ENCODE peak calls at places on chromosomes 5 and 9, in eight cellular contexts. One of them, this sample, is unnamed.

GRCh38 chr5:178509491-178510057 is 80.6 kb downstream of the COL23A1 start:
- DNase-seq in activated T-cell treated with anti-CD3 and anti-CD28 coated beads, Interleukin-2, amount 50 U/mL, for 48 hours: no peak
- DNase-seq in T1000: no peak
- DNase-seq in HCEC 1CT: no peak
- DNase-seq in glomerular endothelial cell: no peak
- DNase-seq in SJCRH30: no peak
- DNase-seq in esophagus squamous epithelium: no peak
- DNase-seq in astrocyte of the spinal cord: no peak
- DNase-seq in this sample: no peak

GRCh38 chr5:7190727-7191126 is 205.2 kb upstream of the ADCY2 start:
- DNase-seq in astrocyte of the spinal cord: no peak
- DNase-seq in esophagus squamous epithelium: no peak
- DNase-seq in HCEC 1CT: no peak
- DNase-seq in glomerular endothelial cell: no peak
- DNase-seq in SJCRH30: no peak
- DNase-seq in T1000: no peak
- DNase-seq in activated T-cell treated with anti-CD3 and anti-CD28 coated beads, Interleukin-2, amount 50 U/mL, for 48 hours: no peak
- DNase-seq in this sample: no peak

GRCh38 chr9:134112561-134112960 is 23.3 kb upstream of the WDR5 start:
- DNase-seq in activated T-cell treated with anti-CD3 and anti-CD28 coated beads, Interleukin-2, amount 50 U/mL, for 48 hours: no peak
- DNase-seq in esophagus squamous epithelium: no peak
- DNase-seq in glomerular endothelial cell: no peak
- DNase-seq in T1000: no peak
- DNase-seq in astrocyte of the spinal cord: no peak
- DNase-seq in SJCRH30: no peak
- DNase-seq in HCEC 1CT: no peak
- DNase-seq in this sample: no peak

GRCh38 chr9:136787690-136788400 is 3.3 kb upstream of the TMEM141 start:
- DNase-seq in astrocyte of the spinal cord: peak
- DNase-seq in glomerular endothelial cell: no peak
- DNase-seq in esophagus squamous epithelium: no peak
- DNase-seq in HCEC 1CT: peak
- DNase-seq in T1000: peak
- DNase-seq in SJCRH30: peak
- DNase-seq in activated T-cell treated with anti-CD3 and anti-CD28 coated beads, Interleukin-2, amount 50 U/mL, for 48 hours: peak
- DNase-seq in this sample: peak

GRCh38 chr9:71504636-71505035 is 263.7 kb downstream of the CEMIP2 start:
- DNase-seq in SJCRH30: no peak
- DNase-seq in T1000: no peak
- DNase-seq in activated T-cell treated with anti-CD3 and anti-CD28 coated beads, Interleukin-2, amount 50 U/mL, for 48 hours: no peak
- DNase-seq in glomerular endothelial cell: no peak
- DNase-seq in HCEC 1CT: no peak
- DNase-seq in esophagus squamous epithelium: no peak
- DNase-seq in astrocyte of the spinal cord: no peak
- DNase-seq in this sample: no peak

GRCh38 chr5:79070002-79070567 is 518 bp downstream of the BHMT2 start:
- DNase-seq in activated T-cell treated with anti-CD3 and anti-CD28 coated beads, Interleukin-2, amount 50 U/mL, for 48 hours: no peak
- DNase-seq in SJCRH30: no peak
- DNase-seq in HCEC 1CT: no peak
- DNase-seq in esophagus squamous epithelium: no peak
- DNase-seq in astrocyte of the spinal cord: no peak
- DNase-seq in T1000: no peak
- DNase-seq in glomerular endothelial cell: no peak
- DNase-seq in this sample: no peak

GRCh38 chr9:8943392-8943791 is 1143.8 kb upstream of the DMAC1 start:
- DNase-seq in astrocyte of the spinal cord: no peak
- DNase-seq in SJCRH30: no peak
- DNase-seq in activated T-cell treated with anti-CD3 and anti-CD28 coated beads, Interleukin-2, amount 50 U/mL, for 48 hours: no peak
- DNase-seq in HCEC 1CT: no peak
- DNase-seq in glomerular endothelial cell: no peak
- DNase-seq in T1000: no peak
- DNase-seq in esophagus squamous epithelium: no peak
- DNase-seq in this sample: no peak

GRCh38 chr5:121969660-121970295 is 8.0 kb downstream of the SRFBP1 start:
- DNase-seq in T1000: no peak
- DNase-seq in esophagus squamous epithelium: no peak
- DNase-seq in astrocyte of the spinal cord: peak
- DNase-seq in HCEC 1CT: peak
- DNase-seq in glomerular endothelial cell: no peak
- DNase-seq in SJCRH30: no peak
- DNase-seq in activated T-cell treated with anti-CD3 and anti-CD28 coated beads, Interleukin-2, amount 50 U/mL, for 48 hours: no peak
- DNase-seq in this sample: peak

GRCh38 chr5:38422622-38423021 is 133.8 kb downstream of the LIFR start:
- DNase-seq in HCEC 1CT: no peak
- DNase-seq in astrocyte of the spinal cord: peak
- DNase-seq in activated T-cell treated with anti-CD3 and anti-CD28 coated beads, Interleukin-2, amount 50 U/mL, for 48 hours: no peak
- DNase-seq in T1000: no peak
- DNase-seq in SJCRH30: no peak
- DNase-seq in glomerular endothelial cell: no peak
- DNase-seq in esophagus squamous epithelium: no peak
- DNase-seq in this sample: no peak

GRCh38 chr9:136546697-136547481 is 1.0 kb upstream of the NOTCH1 start:
- DNase-seq in HCEC 1CT: peak
- DNase-seq in astrocyte of the spinal cord: no peak
- DNase-seq in activated T-cell treated with anti-CD3 and anti-CD28 coated beads, Interleukin-2, amount 50 U/mL, for 48 hours: peak
- DNase-seq in glomerular endothelial cell: no peak
- DNase-seq in esophagus squamous epithelium: no peak
- DNase-seq in SJCRH30: peak
- DNase-seq in T1000: peak
- DNase-seq in this sample: peak

GRCh38 chr9:98107926-98108325 is 11.1 kb downstream of the TRIM14 start:
- DNase-seq in activated T-cell treated with anti-CD3 and anti-CD28 coated beads, Interleukin-2, amount 50 U/mL, for 48 hours: no peak
- DNase-seq in HCEC 1CT: no peak
- DNase-seq in astrocyte of the spinal cord: no peak
- DNase-seq in esophagus squamous epithelium: no peak
- DNase-seq in glomerular endothelial cell: no peak
- DNase-seq in SJCRH30: no peak
- DNase-seq in T1000: no peak
- DNase-seq in this sample: no peak

GRCh38 chr5:174327317-174327864 is 281.9 kb downstream of the NSG2 start:
- DNase-seq in glomerular endothelial cell: peak
- DNase-seq in HCEC 1CT: peak
- DNase-seq in activated T-cell treated with anti-CD3 and anti-CD28 coated beads, Interleukin-2, amount 50 U/mL, for 48 hours: peak
- DNase-seq in esophagus squamous epithelium: no peak
- DNase-seq in SJCRH30: peak
- DNase-seq in astrocyte of the spinal cord: peak
- DNase-seq in T1000: peak
- DNase-seq in this sample: peak

GRCh38 chr5:40736103-40736875 is 19.5 kb downstream of the TTC33 start:
- DNase-seq in HCEC 1CT: peak
- DNase-seq in esophagus squamous epithelium: no peak
- DNase-seq in glomerular endothelial cell: peak
- DNase-seq in activated T-cell treated with anti-CD3 and anti-CD28 coated beads, Interleukin-2, amount 50 U/mL, for 48 hours: no peak
- DNase-seq in T1000: no peak
- DNase-seq in SJCRH30: peak
- DNase-seq in astrocyte of the spinal cord: peak
- DNase-seq in this sample: peak

GRCh38 chr5:60177596-60177995 is 284.1 kb upstream of the PDE4D start:
- DNase-seq in glomerular endothelial cell: no peak
- DNase-seq in esophagus squamous epithelium: no peak
- DNase-seq in SJCRH30: peak
- DNase-seq in activated T-cell treated with anti-CD3 and anti-CD28 coated beads, Interleukin-2, amount 50 U/mL, for 48 hours: no peak
- DNase-seq in astrocyte of the spinal cord: peak
- DNase-seq in HCEC 1CT: no peak
- DNase-seq in T1000: no peak
- DNase-seq in this sample: no peak

GRCh38 chr9:37986771-37987258 is 82.2 kb downstream of the SHB start:
- DNase-seq in esophagus squamous epithelium: no peak
- DNase-seq in astrocyte of the spinal cord: no peak
- DNase-seq in activated T-cell treated with anti-CD3 and anti-CD28 coated beads, Interleukin-2, amount 50 U/mL, for 48 hours: no peak
- DNase-seq in HCEC 1CT: no peak
- DNase-seq in SJCRH30: no peak
- DNase-seq in glomerular endothelial cell: no peak
- DNase-seq in T1000: no peak
- DNase-seq in this sample: no peak

GRCh38 chr9:6566409-6567139 is 79.0 kb downstream of the GLDC start:
- DNase-seq in SJCRH30: peak
- DNase-seq in astrocyte of the spinal cord: peak
- DNase-seq in T1000: peak
- DNase-seq in glomerular endothelial cell: no peak
- DNase-seq in activated T-cell treated with anti-CD3 and anti-CD28 coated beads, Interleukin-2, amount 50 U/mL, for 48 hours: peak
- DNase-seq in esophagus squamous epithelium: no peak
- DNase-seq in HCEC 1CT: peak
- DNase-seq in this sample: peak

GRCh38 chr5:67299317-67299716 is 102.7 kb upstream of the CD180 start:
- DNase-seq in glomerular endothelial cell: no peak
- DNase-seq in HCEC 1CT: peak
- DNase-seq in esophagus squamous epithelium: no peak
- DNase-seq in T1000: no peak
- DNase-seq in activated T-cell treated with anti-CD3 and anti-CD28 coated beads, Interleukin-2, amount 50 U/mL, for 48 hours: no peak
- DNase-seq in astrocyte of the spinal cord: peak
- DNase-seq in SJCRH30: no peak
- DNase-seq in this sample: no peak

GRCh38 chr5:109713453-109713852 is 23.7 kb downstream of the MAN2A1 start:
- DNase-seq in T1000: no peak
- DNase-seq in esophagus squamous epithelium: no peak
- DNase-seq in HCEC 1CT: no peak
- DNase-seq in glomerular endothelial cell: no peak
- DNase-seq in SJCRH30: no peak
- DNase-seq in astrocyte of the spinal cord: no peak
- DNase-seq in activated T-cell treated with anti-CD3 and anti-CD28 coated beads, Interleukin-2, amount 50 U/mL, for 48 hours: no peak
- DNase-seq in this sample: no peak

GRCh38 chr5:43305948-43306563 is 7.2 kb downstream of the HMGCS1 start:
- DNase-seq in esophagus squamous epithelium: no peak
- DNase-seq in HCEC 1CT: peak
- DNase-seq in astrocyte of the spinal cord: peak
- DNase-seq in T1000: no peak
- DNase-seq in glomerular endothelial cell: peak
- DNase-seq in activated T-cell treated with anti-CD3 and anti-CD28 coated beads, Interleukin-2, amount 50 U/mL, for 48 hours: no peak
- DNase-seq in SJCRH30: peak
- DNase-seq in this sample: peak

GRCh38 chr5:152306386-152306785 is 98.7 kb downstream of the NMUR2 start:
- DNase-seq in activated T-cell treated with anti-CD3 and anti-CD28 coated beads, Interleukin-2, amount 50 U/mL, for 48 hours: no peak
- DNase-seq in esophagus squamous epithelium: no peak
- DNase-seq in astrocyte of the spinal cord: no peak
- DNase-seq in HCEC 1CT: no peak
- DNase-seq in SJCRH30: no peak
- DNase-seq in glomerular endothelial cell: no peak
- DNase-seq in T1000: no peak
- DNase-seq in this sample: no peak

GRCh38 chr5:152634596-152634995 is 229.5 kb upstream of the NMUR2 start:
- DNase-seq in SJCRH30: no peak
- DNase-seq in astrocyte of the spinal cord: no peak
- DNase-seq in HCEC 1CT: no peak
- DNase-seq in activated T-cell treated with anti-CD3 and anti-CD28 coated beads, Interleukin-2, amount 50 U/mL, for 48 hours: no peak
- DNase-seq in T1000: no peak
- DNase-seq in esophagus squamous epithelium: no peak
- DNase-seq in glomerular endothelial cell: no peak
- DNase-seq in this sample: no peak

GRCh38 chr9:14467675-14468374 is 153.9 kb upstream of the NFIB start:
- DNase-seq in HCEC 1CT: no peak
- DNase-seq in esophagus squamous epithelium: no peak
- DNase-seq in glomerular endothelial cell: no peak
- DNase-seq in SJCRH30: no peak
- DNase-seq in astrocyte of the spinal cord: no peak
- DNase-seq in activated T-cell treated with anti-CD3 and anti-CD28 coated beads, Interleukin-2, amount 50 U/mL, for 48 hours: no peak
- DNase-seq in T1000: no peak
- DNase-seq in this sample: no peak

GRCh38 chr9:136545065-136545965 is 533 bp downstream of the NOTCH1 start:
- DNase-seq in HCEC 1CT: no peak
- DNase-seq in SJCRH30: peak
- DNase-seq in glomerular endothelial cell: no peak
- DNase-seq in activated T-cell treated with anti-CD3 and anti-CD28 coated beads, Interleukin-2, amount 50 U/mL, for 48 hours: peak
- DNase-seq in astrocyte of the spinal cord: no peak
- DNase-seq in T1000: no peak
- DNase-seq in esophagus squamous epithelium: no peak
- DNase-seq in this sample: peak

GRCh38 chr5:140273401-140273877 is 29.5 kb downstream of the PFDN1 start:
- DNase-seq in esophagus squamous epithelium: no peak
- DNase-seq in astrocyte of the spinal cord: no peak
- DNase-seq in activated T-cell treated with anti-CD3 and anti-CD28 coated beads, Interleukin-2, amount 50 U/mL, for 48 hours: no peak
- DNase-seq in glomerular endothelial cell: no peak
- DNase-seq in SJCRH30: no peak
- DNase-seq in T1000: no peak
- DNase-seq in HCEC 1CT: no peak
- DNase-seq in this sample: no peak

GRCh38 chr9:93645921-93646639 is 69.7 kb downstream of the PHF2 start:
- DNase-seq in HCEC 1CT: no peak
- DNase-seq in esophagus squamous epithelium: no peak
- DNase-seq in astrocyte of the spinal cord: no peak
- DNase-seq in T1000: no peak
- DNase-seq in activated T-cell treated with anti-CD3 and anti-CD28 coated beads, Interleukin-2, amount 50 U/mL, for 48 hours: no peak
- DNase-seq in SJCRH30: no peak
- DNase-seq in glomerular endothelial cell: no peak
- DNase-seq in this sample: no peak

GRCh38 chr5:172411423-172412111 is 42.8 kb downstream of the SH3PXD2B start:
- DNase-seq in T1000: no peak
- DNase-seq in HCEC 1CT: no peak
- DNase-seq in SJCRH30: no peak
- DNase-seq in activated T-cell treated with anti-CD3 and anti-CD28 coated beads, Interleukin-2, amount 50 U/mL, for 48 hours: peak
- DNase-seq in esophagus squamous epithelium: no peak
- DNase-seq in astrocyte of the spinal cord: peak
- DNase-seq in glomerular endothelial cell: no peak
- DNase-seq in this sample: no peak

GRCh38 chr5:157626831-157627230 is 25.4 kb downstream of the SOX30 start:
- DNase-seq in SJCRH30: no peak
- DNase-seq in activated T-cell treated with anti-CD3 and anti-CD28 coated beads, Interleukin-2, amount 50 U/mL, for 48 hours: no peak
- DNase-seq in HCEC 1CT: no peak
- DNase-seq in esophagus squamous epithelium: no peak
- DNase-seq in glomerular endothelial cell: no peak
- DNase-seq in astrocyte of the spinal cord: no peak
- DNase-seq in T1000: no peak
- DNase-seq in this sample: no peak

GRCh38 chr9:113602126-113603119 is 138.9 kb downstream of the RGS3 start:
- DNase-seq in astrocyte of the spinal cord: peak
- DNase-seq in esophagus squamous epithelium: no peak
- DNase-seq in HCEC 1CT: peak
- DNase-seq in activated T-cell treated with anti-CD3 and anti-CD28 coated beads, Interleukin-2, amount 50 U/mL, for 48 hours: peak
- DNase-seq in T1000: peak
- DNase-seq in SJCRH30: peak
- DNase-seq in glomerular endothelial cell: no peak
- DNase-seq in this sample: peak

GRCh38 chr5:176676361-176676824 is 29.1 kb downstream of the TSPAN17 start:
- DNase-seq in activated T-cell treated with anti-CD3 and anti-CD28 coated beads, Interleukin-2, amount 50 U/mL, for 48 hours: no peak
- DNase-seq in SJCRH30: no peak
- DNase-seq in HCEC 1CT: no peak
- DNase-seq in T1000: peak
- DNase-seq in glomerular endothelial cell: no peak
- DNase-seq in esophagus squamous epithelium: no peak
- DNase-seq in astrocyte of the spinal cord: peak
- DNase-seq in this sample: peak

GRCh38 chr5:50595199-50595598 is 71.2 kb upstream of the PARP8 start:
- DNase-seq in esophagus squamous epithelium: no peak
- DNase-seq in SJCRH30: no peak
- DNase-seq in astrocyte of the spinal cord: peak
- DNase-seq in activated T-cell treated with anti-CD3 and anti-CD28 coated beads, Interleukin-2, amount 50 U/mL, for 48 hours: no peak
- DNase-seq in HCEC 1CT: peak
- DNase-seq in T1000: no peak
- DNase-seq in glomerular endothelial cell: peak
- DNase-seq in this sample: peak

GRCh38 chr5:6462671-6463070 is 14.0 kb downstream of the UBE2QL1 start:
- DNase-seq in activated T-cell treated with anti-CD3 and anti-CD28 coated beads, Interleukin-2, amount 50 U/mL, for 48 hours: no peak
- DNase-seq in esophagus squamous epithelium: no peak
- DNase-seq in glomerular endothelial cell: no peak
- DNase-seq in astrocyte of the spinal cord: no peak
- DNase-seq in T1000: no peak
- DNase-seq in HCEC 1CT: no peak
- DNase-seq in SJCRH30: no peak
- DNase-seq in this sample: no peak

GRCh38 chr5:102561894-102562760 is 63.3 kb upstream of the SLCO6A1 start:
- DNase-seq in astrocyte of the spinal cord: peak
- DNase-seq in SJCRH30: peak
- DNase-seq in T1000: no peak
- DNase-seq in activated T-cell treated with anti-CD3 and anti-CD28 coated beads, Interleukin-2, amount 50 U/mL, for 48 hours: peak
- DNase-seq in esophagus squamous epithelium: no peak
- DNase-seq in glomerular endothelial cell: no peak
- DNase-seq in HCEC 1CT: peak
- DNase-seq in this sample: peak

GRCh38 chr9:2271426-2271825 is 256.3 kb downstream of the SMARCA2 start:
- DNase-seq in T1000: no peak
- DNase-seq in HCEC 1CT: peak
- DNase-seq in SJCRH30: no peak
- DNase-seq in esophagus squamous epithelium: no peak
- DNase-seq in glomerular endothelial cell: peak
- DNase-seq in activated T-cell treated with anti-CD3 and anti-CD28 coated beads, Interleukin-2, amount 50 U/mL, for 48 hours: peak
- DNase-seq in astrocyte of the spinal cord: no peak
- DNase-seq in this sample: peak

GRCh38 chr5:54994628-54995027 is 9.2 kb upstream of the ESM1 start:
- DNase-seq in activated T-cell treated with anti-CD3 and anti-CD28 coated beads, Interleukin-2, amount 50 U/mL, for 48 hours: no peak
- DNase-seq in SJCRH30: no peak
- DNase-seq in astrocyte of the spinal cord: no peak
- DNase-seq in esophagus squamous epithelium: no peak
- DNase-seq in HCEC 1CT: no peak
- DNase-seq in T1000: no peak
- DNase-seq in glomerular endothelial cell: no peak
- DNase-seq in this sample: no peak